ENCODE peak calls at places on chromosomes 12 and 14, in four cellular contexts. Z, Q, K and R are unnamed samples.

GRCh38 chr12:70365648-70366518 is at the start of gene KCNMB4:
- DNase-seq in Z (peak; percentile 7), Q (peak; percentile 94), K (peak; percentile 93), R (no peak)

GRCh38 chr12:30847259-30847658 is 79.3 kb upstream of the TSPAN11 start:
- DNase-seq in Z (peak; percentile 28), Q (peak; percentile 44), K (no peak), R (peak; percentile 38)

GRCh38 chr12:102479099-102479887 is 1.1 kb downstream of the IGF1 start:
- DNase-seq in Z (peak; percentile 62), Q (no peak), K (no peak), R (no peak)

GRCh38 chr12:112837629-112838191 is 46.2 kb downstream of the RPH3A start:
- DNase-seq in Z (no peak), Q (no peak), K (no peak), R (no peak)

GRCh38 chr14:26444745-26445144 is 153.1 kb downstream of the NOVA1 start:
- DNase-seq in Z (no peak), Q (no peak), K (no peak), R (no peak)

GRCh38 chr14:105497671-105498429 is 6.8 kb downstream of the TEDC1 start:
- DNase-seq in Z (no peak), Q (no peak), K (no peak), R (no peak)

GRCh38 chr14:92717571-92718042 is 30.8 kb downstream of the LGMN start:
- DNase-seq in Z (no peak), Q (no peak), K (no peak), R (no peak)

GRCh38 chr14:32703246-32703645 is 235.4 kb upstream of the NPAS3 start:
- DNase-seq in Z (no peak), Q (no peak), K (no peak), R (no peak)

GRCh38 chr14:42624980-42625761 is 1018.5 kb downstream of the LRFN5 start:
- DNase-seq in Z (no peak), Q (no peak), K (no peak), R (no peak)

GRCh38 chr14:93054876-93055275 is 60.8 kb downstream of the ITPK1 start:
- DNase-seq in Z (no peak), Q (no peak), K (no peak), R (no peak)

GRCh38 chr14:64722842-64723447 is 18.7 kb downstream of the PLEKHG3 start:
- DNase-seq in Z (no peak), Q (no peak), K (no peak), R (no peak)

GRCh38 chr12:55937956-55938355 is 7.0 kb downstream of the DGKA start:
- DNase-seq in Z (no peak), Q (no peak), K (no peak), R (no peak)

GRCh38 chr12:132806857-132807256 is 21.8 kb downstream of the GOLGA3 start:
- DNase-seq in Z (no peak), Q (no peak), K (no peak), R (no peak)

GRCh38 chr12:24499151-24500146 is 449.5 kb downstream of the BCAT1 start:
- DNase-seq in Z (no peak), Q (no peak), K (no peak), R (no peak)

GRCh38 chr12:103877288-103877687 is 36.3 kb upstream of the NT5DC3 start:
- DNase-seq in Z (no peak), Q (no peak), K (no peak), R (no peak)

GRCh38 chr14:96795443-96795842 is 1.7 kb upstream of the VRK1 start:
- DNase-seq in Z (no peak), Q (no peak), K (no peak), R (peak; percentile 72)

GRCh38 chr14:43729149-43729548 is 777.9 kb downstream of the FSCB start:
- DNase-seq in Z (no peak), Q (no peak), K (no peak), R (no peak)

GRCh38 chr12:126855768-126856167 is 1411.2 kb upstream of the TMEM132C start:
- DNase-seq in Z (no peak), Q (no peak), K (no peak), R (no peak)

DNA sequence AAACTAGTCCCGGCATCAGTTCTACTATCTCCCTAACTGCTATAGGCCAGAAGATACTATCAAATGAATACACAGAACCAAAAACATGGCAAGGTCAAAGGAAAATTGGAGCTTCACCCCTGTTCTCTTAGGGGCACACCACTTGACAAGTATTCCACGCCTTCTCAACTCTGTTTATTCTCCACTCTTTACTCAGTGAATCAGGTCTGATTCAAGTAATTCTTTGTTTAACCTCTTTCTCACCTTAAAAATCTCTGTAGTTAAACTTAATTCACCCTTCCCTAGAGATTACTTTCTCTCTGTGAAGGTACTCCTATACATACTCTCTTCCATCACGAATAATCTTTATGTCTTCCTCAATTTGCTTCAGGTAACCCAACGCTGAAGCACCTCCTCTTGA is 248.9 kb downstream of the MED13L start:
- DNase-seq in Z (no peak), Q (no peak), K (no peak), R (no peak)
- TF ChIP-seq GABPA in Z (no peak), Q (no peak), K (no peak), R (no peak)

DNA sequence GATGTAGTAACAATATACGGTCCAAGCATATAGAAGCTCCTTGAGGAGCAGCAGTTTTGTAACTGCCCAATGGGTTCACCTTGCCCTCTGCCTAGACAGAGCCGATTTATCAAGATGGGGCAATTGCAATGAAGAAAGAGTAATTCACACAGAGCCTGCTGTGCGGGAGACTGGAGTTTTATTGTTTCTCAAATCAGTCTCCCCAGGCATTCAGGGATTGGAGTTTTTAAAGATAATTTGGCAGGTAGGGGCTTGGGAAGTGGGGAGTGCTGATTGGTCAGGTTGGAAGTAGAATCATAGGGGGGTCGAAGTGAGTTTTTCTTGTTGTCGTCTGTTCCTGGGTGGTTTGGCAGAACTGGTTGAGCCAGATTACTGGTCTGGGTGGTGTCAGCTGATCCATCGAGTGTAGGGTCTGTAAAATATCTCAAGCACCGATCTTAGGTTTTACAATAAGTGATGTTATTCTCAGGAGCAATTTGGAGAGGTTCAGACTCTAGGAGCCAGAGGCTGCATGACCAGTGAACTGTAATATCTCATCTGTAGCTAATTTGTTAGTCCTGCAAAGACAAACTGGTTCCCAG is 9.6 kb upstream of the SERPINA1 start:
- DNase-seq in Z (no peak), Q (no peak), K (no peak), R (no peak)
- TF ChIP-seq GABPA in Z (no peak), Q (no peak), K (no peak), R (no peak)

DNA sequence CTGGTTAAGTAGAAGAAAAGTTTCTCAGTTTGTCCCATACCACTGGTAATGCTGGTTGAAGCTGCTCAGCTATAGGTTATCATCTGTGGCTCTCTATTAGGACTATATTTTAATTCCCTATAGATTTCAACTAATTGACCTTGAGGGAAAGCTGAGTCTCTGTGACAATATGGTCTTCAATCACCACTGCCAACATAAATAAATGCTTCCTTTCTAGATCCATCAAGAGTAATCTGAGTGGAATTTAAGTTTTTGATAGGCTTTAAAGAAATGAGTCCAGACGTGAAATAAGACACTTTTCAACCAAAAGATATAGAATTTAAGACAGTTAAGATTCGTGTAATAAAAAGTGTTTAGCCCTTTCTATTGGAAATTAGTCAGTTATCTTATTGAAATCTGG is 63.5 kb upstream of the MYF6 start:
- DNase-seq in Z (no peak), Q (no peak), K (no peak), R (no peak)
- TF ChIP-seq GABPA in Z (no peak), Q (no peak), K (no peak), R (no peak)

GRCh38 chr14:60637490-60638452 is 11.5 kb downstream of the SIX1 start:
- DNase-seq in Z (no peak), Q (peak; percentile 67), K (peak; percentile 82), R (no peak)
- TF ChIP-seq GABPA in Z (no peak), Q (no peak), K (no peak), R (no peak)

DNA sequence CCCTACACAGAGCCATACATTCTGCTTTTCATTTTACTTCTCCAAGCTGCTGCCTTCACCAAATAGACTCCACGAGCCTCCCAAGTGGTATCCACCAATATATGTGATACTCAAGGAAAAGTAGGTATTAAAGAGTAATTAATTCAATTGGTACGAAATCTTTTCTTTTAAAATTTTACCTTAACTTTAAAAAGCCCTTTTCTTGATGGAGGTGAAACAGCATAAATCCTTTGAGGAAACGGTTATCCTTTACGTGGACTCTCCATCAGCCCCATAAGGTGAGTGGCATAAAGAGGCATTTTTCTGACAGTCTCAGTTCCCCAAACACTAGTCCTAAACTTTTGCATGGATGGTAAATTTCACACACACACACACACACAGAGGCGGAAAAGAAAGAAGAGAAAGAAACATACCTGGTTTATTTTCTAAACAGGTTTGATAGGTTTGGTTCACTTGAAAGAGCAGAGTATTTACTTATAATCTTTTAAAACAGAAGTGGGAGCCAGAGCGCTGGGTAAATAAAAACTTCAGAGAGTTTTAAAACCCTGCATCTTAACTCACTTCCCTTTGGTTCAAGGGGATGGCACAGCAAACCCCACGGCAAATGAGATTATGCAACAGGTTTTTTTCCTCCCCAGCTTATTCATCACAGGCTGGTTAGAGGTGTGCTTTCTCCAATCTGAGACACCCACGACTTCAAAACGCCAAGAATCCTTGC is 1.9 kb downstream of the DUSP16 start:
- DNase-seq in Z (peak; percentile 66), Q (peak; percentile 41), K (no peak), R (peak; percentile 80)
- TF ChIP-seq GABPA in Z (no peak), Q (no peak), K (no peak), R (no peak)

GRCh38 chr12:230925-231671 is 17.1 kb upstream of the SLC6A12 start:
- DNase-seq in Z (no peak), Q (no peak), K (no peak), R (no peak)

GRCh38 chr12:227923-228845 is 14.2 kb upstream of the SLC6A12 start:
- DNase-seq in Z (no peak), Q (no peak), K (peak; percentile 16), R (no peak)

GRCh38 chr12:227286-227915 is 13.4 kb upstream of the SLC6A12 start:
- DNase-seq in Z (no peak), Q (no peak), K (peak; percentile 23), R (no peak)

GRCh38 chr12:228846-229200 is 14.9 kb upstream of the SLC6A12 start:
- DNase-seq in Z (no peak), Q (no peak), K (no peak), R (no peak)

GRCh38 chr12:229441-230191 is 15.7 kb upstream of the SLC6A12 start:
- DNase-seq in Z (no peak), Q (no peak), K (no peak), R (no peak)
- TF ChIP-seq GABPA in Z (no peak), Q (no peak), K (no peak), R (no peak)

DNA sequence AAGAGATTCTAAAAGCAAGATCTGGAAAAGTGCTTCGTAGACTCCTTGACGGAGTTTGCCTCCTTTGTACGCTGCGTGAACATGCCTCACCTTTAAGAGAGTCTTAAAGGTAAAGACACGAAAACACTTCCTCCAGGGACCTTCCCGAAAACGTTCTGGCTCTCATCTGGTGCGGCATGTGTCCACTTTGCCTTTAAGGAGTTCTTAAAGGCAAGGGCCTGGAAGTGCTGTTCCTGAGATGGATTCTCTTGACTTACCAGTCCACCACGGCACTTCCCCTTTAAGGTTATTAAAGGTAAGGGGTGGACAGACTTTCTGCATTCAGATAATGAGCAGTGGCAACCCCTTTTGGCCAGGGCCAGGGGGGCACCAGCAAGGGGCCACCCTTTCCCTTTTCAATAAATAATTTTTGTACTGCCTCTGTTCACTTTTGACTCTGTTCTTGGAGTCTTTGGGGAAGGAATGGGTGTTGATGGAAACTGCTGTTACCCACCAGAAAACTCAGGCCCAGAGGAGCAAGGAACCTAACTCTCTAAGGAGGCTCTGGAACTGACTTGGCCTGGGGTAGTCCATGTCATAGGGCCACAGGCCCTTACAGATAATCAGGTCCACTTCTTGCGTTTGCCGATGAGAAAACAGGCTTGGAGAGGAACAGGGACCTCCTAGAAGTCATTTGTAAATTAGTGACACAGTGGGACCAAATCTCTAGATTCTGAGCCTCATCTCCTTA is 4.4 kb downstream of the REM2 start:
- DNase-seq in Z (peak; percentile 80), Q (peak; percentile 81), K (no peak), R (no peak)
- TF ChIP-seq GABPA in Z (no peak), Q (no peak), K (no peak), R (no peak)